ENCODE peak calls at places on chromosomes 1 and 21, in four cellular contexts. Z is ovary, B is natural killer cell, E is endothelial cell. A is an unnamed sample.

GRCh38 chr1:161781995-161782394 is 15.9 kb downstream of the ATF6 start:
- DNase-seq in E (no peak), B (no peak), Z (no peak), A (no peak)

GRCh38 chr1:210264521-210265380 is 32.2 kb downstream of the SERTAD4 start:
- DNase-seq in B (no peak), Z (no peak), E (no peak), A (no peak)

GRCh38 chr21:42219606-42220137 is 732 bp downstream of the ABCG1 start:
- DNase-seq in B (peak), E (peak), Z (no peak), A (no peak)

GRCh38 chr1:78673120-78673519 is 23.5 kb downstream of the IFI44 start:
- DNase-seq in Z (no peak), E (peak), B (no peak), A (no peak)

GRCh38 chr1:232384172-232384571 is 245.8 kb downstream of the SIPA1L2 start:
- DNase-seq in B (no peak), E (no peak), Z (no peak), A (no peak)

GRCh38 chr1:79792212-79792575 is 785.7 kb upstream of the ADGRL4 start:
- DNase-seq in E (no peak), Z (no peak), B (no peak), A (no peak)

GRCh38 chr1:121408354-121408753 is 223.6 kb downstream of the SRGAP2C start:
- DNase-seq in B (no peak), Z (no peak), E (no peak), A (no peak)

GRCh38 chr1:119116725-119117124 is 23.7 kb downstream of the WARS2 start:
- DNase-seq in Z (no peak), B (no peak), E (no peak), A (no peak)

GRCh38 chr1:196877964-196878363 is 9.9 kb upstream of the CFHR4 start:
- DNase-seq in B (no peak), Z (no peak), E (peak), A (no peak)

GRCh38 chr1:31954607-31955283 is 16.6 kb upstream of the PTP4A2 start:
- DNase-seq in E (no peak), Z (peak), B (no peak), A (peak)

GRCh38 chr1:178057863-178058576 is 35.9 kb upstream of the RASAL2 start:
- DNase-seq in E (peak), Z (peak), B (no peak), A (no peak)

GRCh38 chr1:181104790-181105133 is 16.3 kb downstream of the IER5 start:
- DNase-seq in B (no peak), Z (no peak), E (peak), A (peak)

GRCh38 chr1:8866792-8867415 is 11.6 kb downstream of the ENO1 start:
- DNase-seq in E (no peak), Z (no peak), B (no peak), A (no peak)

GRCh38 chr1:91440845-91441244 is 36.2 kb upstream of the HFM1 start:
- DNase-seq in Z (no peak), B (no peak), E (no peak), A (no peak)
- TF ChIP-seq CTCF in Z (no peak), B (no peak), E (no peak), A (no peak)

DNA sequence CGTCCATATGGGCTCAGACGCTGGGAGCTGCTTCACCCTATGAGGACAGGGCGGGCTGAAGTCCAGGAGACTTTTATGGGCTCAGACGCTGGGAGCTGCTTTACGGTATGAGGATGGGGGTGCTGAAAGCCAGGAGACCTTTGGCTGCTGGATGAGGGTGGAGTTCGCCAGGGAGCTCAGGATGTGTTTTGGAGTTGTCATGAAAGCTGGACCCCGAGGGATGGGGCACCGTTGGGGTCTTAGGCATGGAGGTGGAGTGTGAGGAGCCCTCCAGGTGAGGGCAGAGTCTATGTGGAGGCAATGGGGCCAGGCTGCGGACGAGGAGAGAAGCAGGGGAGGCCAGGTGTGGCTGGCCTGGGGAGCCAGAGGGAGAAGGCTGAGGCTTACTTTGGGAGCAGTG is 27.5 kb downstream of the TRPM2 start:
- DNase-seq in Z (peak), B (no peak), E (no peak), A (no peak)
- TF ChIP-seq CTCF in Z (no peak), B (no peak), E (no peak), A (no peak)

GRCh38 chr1:207352560-207352959 is 31.1 kb downstream of the CD55 start:
- DNase-seq in Z (no peak), B (no peak), E (no peak), A (no peak)
- TF ChIP-seq CTCF in Z (no peak), B (no peak), E (no peak), A (no peak)

GRCh38 chr1:170790651-170791071 is 126.7 kb downstream of the PRRX1 start:
- DNase-seq in Z (no peak), B (no peak), E (no peak), A (no peak)
- TF ChIP-seq CTCF in Z (no peak), B (no peak), E (no peak), A (no peak)

GRCh38 chr1:243542726-243543415 is 287.0 kb downstream of the SDCCAG8 start:
- DNase-seq in B (no peak), E (no peak), Z (no peak), A (no peak)
- TF ChIP-seq CTCF in B (no peak), E (no peak), Z (no peak), A (no peak)

DNA sequence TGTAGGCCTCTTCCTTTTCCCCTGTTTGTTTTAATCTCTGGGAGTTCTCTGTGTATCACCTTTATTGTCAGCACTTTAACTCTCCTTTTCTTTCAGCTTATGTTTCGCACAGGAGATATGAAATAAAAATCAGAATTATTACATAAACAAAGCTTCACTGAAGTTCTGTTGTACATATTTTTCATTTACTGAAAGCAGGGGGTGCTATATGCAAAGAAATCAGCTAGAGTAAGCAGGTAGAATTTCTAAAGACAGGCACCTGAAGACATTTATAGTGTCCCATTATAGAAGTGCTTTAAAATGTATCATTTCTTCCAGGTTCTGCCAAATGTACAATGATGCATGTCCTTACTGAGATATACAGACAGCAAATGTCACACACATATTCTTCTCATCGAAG is 585.0 kb downstream of the PLA2G4A start:
- DNase-seq in E (no peak), Z (no peak), B (no peak), A (no peak)
- TF ChIP-seq CTCF in E (peak), Z (no peak), B (no peak), A (no peak)

GRCh38 chr1:28087614-28088167 is 719 bp downstream of the EYA3 start:
- DNase-seq in Z (no peak), E (peak), B (peak), A (no peak)
- TF ChIP-seq CTCF in Z (no peak), E (no peak), B (no peak), A (peak)

GRCh38 chr21:23452384-23453083 is 2154.7 kb downstream of the MRPL39 start:
- DNase-seq in B (no peak), Z (no peak), E (peak), A (peak)
- TF ChIP-seq CTCF in B (no peak), Z (no peak), E (no peak), A (no peak)

A was measured in K562.